ENCODE peak calls at places on chromosomes 16 and 17, in four cellular contexts. F is keratinocyte, E is endothelial cell of umbilical vein, G is K562. C is an unnamed sample. For H4K20me1 and H3K9me1, the result is how much of the 10 kb centered on the place peaks cover.

GRCh38 chr16:50160495-50161164 is 7.5 kb downstream of the TENT4B start:
- DNase-seq in F (no peak), E (no peak), G (no peak), C (peak)

GRCh38 chr17:70274255-70274654 is 104.9 kb downstream of the KCNJ2 start:
- DNase-seq in F (no peak), E (no peak), G (no peak), C (no peak)

GRCh38 chr17:56176101-56176500 is 22.8 kb downstream of the ANKFN1 start:
- DNase-seq in F (no peak), E (no peak), G (no peak), C (peak)

GRCh38 chr16:27315333-27316037 is 1.7 kb downstream of the IL4R start:
- DNase-seq in F (peak), E (peak), G (no peak), C (peak)

GRCh38 chr16:56814537-56815432 is 50.2 kb upstream of the SLC12A3 start:
- DNase-seq in F (no peak), E (peak), G (no peak), C (no peak)

GRCh38 chr17:4492762-4493561 is 5.7 kb upstream of the SPNS2 start:
- DNase-seq in F (no peak), E (peak), G (peak), C (peak)

GRCh38 chr16:29806096-29806579 is at the start of gene MAZ:
- DNase-seq in F (no peak), E (no peak), G (peak), C (peak)

GRCh38 chr16:81210807-81211206 is 27.7 kb upstream of the BCO1 start:
- DNase-seq in F (no peak), E (no peak), G (no peak), C (no peak)

GRCh38 chr17:54937018-54937417 is 31.4 kb downstream of the COX11 start:
- DNase-seq in F (no peak), E (no peak), G (no peak), C (no peak)

GRCh38 chr17:28133562-28133970 is 91.1 kb downstream of the NLK start:
- DNase-seq in F (peak), E (peak), G (no peak), C (peak)

GRCh38 chr17:81545160-81545949 is 6.8 kb downstream of the FAAP100 start:
- DNase-seq in F (no peak), E (no peak), G (no peak), C (no peak)

GRCh38 chr16:75236736-75237397 is 14.6 kb downstream of the BCAR1 start:
- DNase-seq in F (no peak), E (no peak), G (no peak), C (no peak)
- H4K20me1 ChIP-seq in F (under half), E (under half), G (under half), C (half or more)

GRCh38 chr16:11425140-11425539 is 79.9 kb downstream of the RMI2 start:
- DNase-seq in F (no peak), E (no peak), G (no peak), C (no peak)
- H3K9me1 ChIP-seq in F (under half), E (under half), G (under half), C (under half)

GRCh38 chr17:67218385-67218950 is 26.5 kb downstream of the HELZ start:
- DNase-seq in F (no peak), E (no peak), G (no peak), C (peak)

GRCh38 chr17:67223924-67224323 is 21.1 kb downstream of the HELZ start:
- DNase-seq in F (no peak), E (no peak), G (peak), C (no peak)

GRCh38 chr17:67216544-67217320 is 28.3 kb downstream of the HELZ start:
- DNase-seq in F (no peak), E (peak), G (no peak), C (no peak)

GRCh38 chr17:67217446-67217845 is 27.6 kb downstream of the HELZ start:
- DNase-seq in F (no peak), E (no peak), G (peak), C (no peak)

GRCh38 chr17:67221062-67221998 is 23.7 kb downstream of the HELZ start:
- DNase-seq in F (no peak), E (peak), G (peak), C (peak)
- H4K20me1 ChIP-seq in F (under half), E (under half), G (under half), C (under half)

GRCh38 chr16:84631882-84632281 is 14.0 kb upstream of the COTL1 start:
- DNase-seq in F (no peak), E (no peak), G (no peak), C (no peak)

GRCh38 chr16:84633622-84634021 is 14.7 kb upstream of the KLHL36 start:
- DNase-seq in F (no peak), E (no peak), G (no peak), C (no peak)

GRCh38 chr16:84637709-84638108 is 10.6 kb upstream of the KLHL36 start:
- DNase-seq in F (no peak), E (no peak), G (no peak), C (no peak)

GRCh38 chr16:84638195-84638806 is 10.0 kb upstream of the KLHL36 start:
- DNase-seq in F (no peak), E (no peak), G (no peak), C (no peak)

DNA sequence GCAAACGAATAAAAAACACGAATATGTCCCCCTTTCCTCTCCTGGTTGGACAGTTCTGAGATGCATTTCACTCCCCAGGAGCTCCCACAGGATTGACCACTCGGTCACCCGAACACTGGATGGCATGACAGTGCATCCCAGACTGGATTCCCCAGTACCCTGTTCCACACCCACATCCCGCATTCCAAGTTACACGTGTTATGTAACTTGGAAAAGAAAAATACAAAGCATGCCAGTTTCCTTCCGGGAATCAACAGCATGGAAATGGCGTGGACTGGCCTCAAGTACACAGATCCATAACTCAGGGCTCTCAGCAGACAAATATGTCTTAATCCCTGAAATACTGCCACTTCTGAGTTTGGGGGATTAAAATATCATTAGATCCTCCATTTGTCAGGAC is 12.6 kb upstream of the KLHL36 start:
- DNase-seq in F (no peak), E (no peak), G (no peak), C (no peak)
- H3K9me1 ChIP-seq in F (under half), E (under half), G (under half), C (under half)

GRCh38 chr16:1314399-1315068 is 5.1 kb downstream of the UBE2I start:
- DNase-seq in F (no peak), E (no peak), G (no peak), C (no peak)

GRCh38 chr16:1315081-1316032 is 5.9 kb downstream of the UBE2I start:
- DNase-seq in F (no peak), E (no peak), G (no peak), C (no peak)

GRCh38 chr16:1317479-1318267 is 8.2 kb downstream of the UBE2I start:
- DNase-seq in F (no peak), E (no peak), G (no peak), C (no peak)

GRCh38 chr16:1318268-1318545 is 8.8 kb downstream of the UBE2I start:
- DNase-seq in F (no peak), E (no peak), G (no peak), C (no peak)

GRCh38 chr16:1316033-1316405 is 6.6 kb downstream of the UBE2I start:
- DNase-seq in F (no peak), E (no peak), G (no peak), C (no peak)
- H4K20me1 ChIP-seq in F (under half), E (under half), G (under half), C (half or more)

C was measured in IMR-90.